ENCODE peak calls at places on chromosomes 5 and 9, in ten cellular contexts. C is heart left ventricle, Q is IMR-90, F is spleen, O is transverse colon, J is body of pancreas, N is tibial nerve, H is stomach, Z is right lobe of liver, M is A549. A is an unnamed sample.

GRCh38 chr5:138466058-138466899 is 1.0 kb downstream of the EGR1 start:
- DNase-seq in C (no peak), Q (peak; percentile 39), F (peak; percentile 85), O (peak; percentile 45), J (peak; percentile 84), N (peak; percentile 25), H (peak; percentile 75), Z (peak; percentile 67), M (peak; percentile 47), A (peak; percentile 42)

GRCh38 chr5:80193421-80193820 is 62.4 kb downstream of the SERINC5 start:
- DNase-seq in C (no peak), Q (no peak), F (no peak), O (no peak), J (no peak), N (no peak), H (no peak), Z (no peak), M (no peak), A (no peak)

GRCh38 chr9:137372693-137373610 is 50.0 kb downstream of the EXD3 start:
- DNase-seq in C (no peak), Q (no peak), F (peak; percentile 69), O (no peak), J (peak; percentile 3), N (no peak), H (no peak), Z (no peak), M (no peak), A (no peak)

GRCh38 chr5:117800261-117800660 is 1188.1 kb downstream of the DTWD2 start:
- DNase-seq in C (no peak), Q (peak; percentile 51), F (no peak), O (no peak), J (no peak), N (no peak), H (no peak), Z (no peak), M (no peak), A (peak; percentile 34)

GRCh38 chr5:33195431-33196128 is 245.2 kb upstream of the TARS1 start:
- DNase-seq in C (no peak), Q (peak; percentile 63), F (no peak), O (no peak), J (no peak), N (no peak), H (no peak), Z (no peak), M (peak; percentile 39), A (no peak)

GRCh38 chr5:178486305-178486704 is 103.9 kb downstream of the COL23A1 start:
- DNase-seq in C (no peak), Q (no peak), F (no peak), O (no peak), J (no peak), N (no peak), H (no peak), Z (no peak), M (no peak), A (no peak)

GRCh38 chr9:92242115-92242778 is 51.2 kb downstream of the IARS1 start:
- DNase-seq in C (no peak), Q (peak; percentile 87), F (no peak), O (no peak), J (no peak), N (peak; percentile 9), H (no peak), Z (no peak), M (peak; percentile 28), A (no peak)

GRCh38 chr9:88535226-88535931 is 401 bp downstream of the NXNL2 start:
- DNase-seq in C (no peak), Q (no peak), F (peak; percentile 86), O (peak; percentile 29), J (peak; percentile 55), N (no peak), H (peak; percentile 30), Z (no peak), M (peak; percentile 31), A (peak; percentile 30)

GRCh38 chr9:109478204-109478563 is 19.9 kb downstream of the PTPN3 start:
- DNase-seq in C (no peak), Q (no peak), F (no peak), O (no peak), J (no peak), N (no peak), H (no peak), Z (no peak), M (no peak), A (no peak)

GRCh38 chr9:135083241-135083810 is 4.1 kb upstream of the OLFM1 start:
- DNase-seq in C (no peak), Q (no peak), F (peak; percentile 55), O (no peak), J (no peak), N (no peak), H (no peak), Z (no peak), M (no peak), A (no peak)

GRCh38 chr5:98308231-98308630 is 465.2 kb upstream of the RGMB start:
- DNase-seq in C (no peak), Q (no peak), F (no peak), O (no peak), J (no peak), N (no peak), H (no peak), Z (no peak), M (no peak), A (no peak)

GRCh38 chr5:15533124-15533893 is 33.3 kb downstream of the FBXL7 start:
- DNase-seq in C (no peak), Q (peak; percentile 55), F (no peak), O (no peak), J (no peak), N (no peak), H (no peak), Z (no peak), M (no peak), A (no peak)

GRCh38 chr5:103208460-103208859 is 50.1 kb upstream of the MACIR start:
- DNase-seq in C (no peak), Q (no peak), F (no peak), O (no peak), J (no peak), N (no peak), H (no peak), Z (no peak), M (no peak), A (no peak)
- TF ChIP-seq POLR2A in C (no peak), Q (no peak), F (no peak), O (no peak), J (no peak), N (no peak), H (no peak), Z (no peak), M (no peak), A (no peak)

GRCh38 chr5:575636-576035 is 36.5 kb upstream of the CEP72 start:
- DNase-seq in C (no peak), Q (no peak), F (no peak), O (no peak), J (no peak), N (no peak), H (no peak), Z (no peak), M (no peak), A (no peak)

GRCh38 chr5:579746-580366 is 32.3 kb upstream of the CEP72 start:
- DNase-seq in C (no peak), Q (no peak), F (no peak), O (no peak), J (no peak), N (no peak), H (peak; percentile 24), Z (no peak), M (no peak), A (no peak)

GRCh38 chr5:579211-579610 is 32.9 kb upstream of the CEP72 start:
- DNase-seq in C (no peak), Q (no peak), F (no peak), O (no peak), J (no peak), N (no peak), H (peak; percentile 8), Z (no peak), M (no peak), A (no peak)

GRCh38 chr5:580436-580835 is 31.7 kb upstream of the CEP72 start:
- DNase-seq in C (no peak), Q (no peak), F (no peak), O (no peak), J (no peak), N (no peak), H (peak; percentile 17), Z (no peak), M (no peak), A (no peak)

DNA sequence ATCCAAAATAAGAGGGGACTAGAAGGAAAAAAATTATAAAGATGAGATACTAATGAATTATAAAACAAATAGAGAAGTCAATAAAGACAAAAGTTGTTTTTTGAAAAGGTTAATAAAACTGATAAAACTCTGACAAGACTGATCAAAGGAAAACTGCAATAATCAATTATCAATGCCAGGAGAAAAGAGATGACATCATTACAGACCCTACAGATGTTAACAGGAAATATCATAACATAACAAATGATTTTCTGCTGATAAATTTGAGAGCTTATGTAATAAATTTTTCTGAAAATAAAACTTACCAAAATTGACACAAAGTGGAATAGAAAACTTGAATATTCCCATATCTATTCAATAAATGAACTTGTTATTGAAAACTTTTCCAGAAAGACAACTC is 34.3 kb upstream of the CEP72 start:
- DNase-seq in C (no peak), Q (no peak), F (no peak), O (no peak), J (no peak), N (no peak), H (no peak), Z (no peak), M (no peak), A (no peak)
- H3K27ac ChIP-seq in C (no peak overlapping the region), Q (no peak overlapping the region), F (no peak overlapping the region), O (no peak overlapping the region), J (no peak overlapping the region), N (no peak overlapping the region), H (no peak overlapping the region), Z (no peak overlapping the region), M (no peak overlapping the region), A (no peak overlapping the region)

GRCh38 chr9:129482521-129483466 is 138.1 kb downstream of the C9orf50 start:
- DNase-seq in C (peak; percentile 88), Q (peak; percentile 84), F (peak; percentile 88), O (peak; percentile 85), J (peak; percentile 94), N (peak; percentile 95), H (peak; percentile 92), Z (peak; percentile 85), M (peak; percentile 86), A (peak; percentile 88)
- TF ChIP-seq POLR2A in C (no peak), Q (peak; percentile 30), F (no peak), O (peak; percentile 32), J (peak; percentile 34), N (peak; percentile 15), H (no peak), Z (peak; percentile 71), M (peak; percentile 29), A (peak; percentile 19)

DNA sequence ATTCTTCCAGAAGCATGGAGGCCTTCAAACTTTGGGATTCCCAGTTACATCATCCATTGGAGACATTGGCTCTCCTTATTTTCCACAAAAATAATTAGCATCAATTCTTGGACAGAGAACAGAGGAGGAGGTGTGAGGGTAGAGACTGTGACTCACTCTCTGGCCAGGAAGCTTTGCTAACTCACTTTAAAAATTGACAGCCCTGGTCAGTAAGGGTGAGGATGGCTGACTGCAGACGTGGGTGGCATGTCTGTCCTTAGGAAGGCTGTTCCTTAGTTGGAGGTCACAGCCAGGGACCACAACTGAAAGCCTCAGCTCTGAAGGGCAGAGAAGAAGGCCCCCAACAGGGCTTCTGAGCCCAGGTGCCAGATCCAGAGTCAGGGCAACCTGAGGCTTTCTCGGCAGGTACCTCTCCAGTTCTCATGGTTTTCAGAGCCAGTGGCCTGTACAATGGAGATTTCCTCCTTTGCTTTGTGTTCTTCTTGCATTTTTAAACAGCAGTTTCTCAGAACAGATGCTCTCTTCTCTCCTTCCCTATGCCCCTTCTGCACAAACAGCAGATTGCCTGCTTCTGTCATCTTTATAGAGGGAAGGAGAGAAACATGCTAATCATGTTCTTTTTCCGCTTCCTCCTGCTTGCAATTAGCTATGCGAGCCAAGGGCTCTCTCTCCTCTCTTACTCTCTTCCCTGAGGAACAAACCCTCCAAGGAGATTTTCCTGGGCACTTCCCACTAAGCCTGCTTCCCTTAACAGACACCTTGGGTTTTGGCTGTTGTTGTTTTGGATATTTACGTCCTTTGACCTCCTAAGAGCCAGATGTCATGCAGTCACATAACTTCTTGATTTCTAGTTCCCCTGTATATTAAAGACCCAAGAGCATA is 92.5 kb upstream of the ZNF366 start:
- DNase-seq in C (no peak), Q (peak; percentile 51), F (no peak), O (no peak), J (no peak), N (no peak), H (no peak), Z (no peak), M (peak; percentile 18), A (no peak)
- H3K27ac ChIP-seq in C (peak overlapping the region; percentile 30), Q (peak overlapping the region; percentile 86), F (no peak overlapping the region), O (peak overlapping the region; percentile 54), J (no peak overlapping the region), N (peak overlapping the region; percentile 29), H (peak overlapping the region; percentile 69), Z (no peak overlapping the region), M (peak overlapping the region; percentile 89), A (no peak overlapping the region)